ENCODE peak calls at places on chromosomes 12 and 14, in five cellular contexts. E is ovary, L is uterus, D is tibial nerve, I is body of pancreas. B is an unnamed sample.

GRCh38 chr14:67814826-67815225 is 1.6 kb downstream of the ZFYVE26 start:
- DNase-seq in E (no peak), L (no peak), D (no peak), I (no peak), B (no peak)

GRCh38 chr12:82817368-82817767 is 130.7 kb downstream of the TMTC2 start:
- DNase-seq in E (no peak), L (no peak), D (no peak), I (no peak), B (no peak)

GRCh38 chr12:4701383-4701782 is 18.8 kb upstream of the GALNT8 start:
- DNase-seq in E (no peak), L (peak; percentile 76), D (no peak), I (no peak), B (no peak)

GRCh38 chr14:24780278-24780677 is 146.3 kb upstream of the GZMB start:
- DNase-seq in E (no peak), L (no peak), D (no peak), I (no peak), B (no peak)

GRCh38 chr14:22981090-22982012 is 1.0 kb downstream of the AJUBA start:
- DNase-seq in E (peak; percentile 55), L (no peak), D (no peak), I (peak; percentile 27), B (no peak)

GRCh38 chr12:47318963-47319362 is 239.2 kb upstream of the AMIGO2 start:
- DNase-seq in E (no peak), L (no peak), D (no peak), I (no peak), B (no peak)

GRCh38 chr12:100499416-100499815 is 25.8 kb downstream of the NR1H4 start:
- DNase-seq in E (no peak), L (no peak), D (no peak), I (no peak), B (no peak)

GRCh38 chr12:38332814-38333213 is 16.2 kb downstream of the ALG10B start:
- DNase-seq in E (no peak), L (no peak), D (no peak), I (no peak), B (no peak)

GRCh38 chr14:104895207-104895785 is 29.4 kb upstream of the PLD4 start:
- DNase-seq in E (peak; percentile 27), L (peak; percentile 18), D (no peak), I (peak; percentile 31), B (no peak)

GRCh38 chr12:84727964-84728363 is 184.6 kb downstream of the SLC6A15 start:
- DNase-seq in E (no peak), L (no peak), D (no peak), I (no peak), B (no peak)

GRCh38 chr14:61668267-61668666 is 27.0 kb upstream of the HIF1A start:
- DNase-seq in E (no peak), L (no peak), D (no peak), I (no peak), B (no peak)

GRCh38 chr12:109539508-109539907 is 33.8 kb downstream of the MMAB start:
- DNase-seq in E (no peak), L (no peak), D (no peak), I (no peak), B (no peak)

GRCh38 chr14:91582761-91583160 is 72.7 kb upstream of the PPP4R3A start:
- DNase-seq in E (no peak), L (no peak), D (no peak), I (no peak), B (no peak)

GRCh38 chr12:123671876-123672275 is 963 bp downstream of the TCTN2 start:
- DNase-seq in E (no peak), L (no peak), D (no peak), I (no peak), B (no peak)

GRCh38 chr12:30463636-30464035 is 232.0 kb downstream of the IPO8 start:
- DNase-seq in E (no peak), L (no peak), D (no peak), I (no peak), B (no peak)

GRCh38 chr12:30461011-30461670 is 234.5 kb downstream of the IPO8 start:
- DNase-seq in E (no peak), L (no peak), D (no peak), I (no peak), B (no peak)

GRCh38 chr12:30462249-30462648 is 233.4 kb downstream of the IPO8 start:
- DNase-seq in E (no peak), L (no peak), D (no peak), I (no peak), B (no peak)

GRCh38 chr12:30466093-30466492 is 229.6 kb downstream of the IPO8 start:
- DNase-seq in E (no peak), L (no peak), D (no peak), I (no peak), B (no peak)
- H3K4me1 ChIP-seq in E (no peaks in the 10 kb centered on the region), L (no peaks in the 10 kb centered on the region), D (no peaks in the 10 kb centered on the region), I (no peaks in the 10 kb centered on the region), B (no peaks in the 10 kb centered on the region)

DNA sequence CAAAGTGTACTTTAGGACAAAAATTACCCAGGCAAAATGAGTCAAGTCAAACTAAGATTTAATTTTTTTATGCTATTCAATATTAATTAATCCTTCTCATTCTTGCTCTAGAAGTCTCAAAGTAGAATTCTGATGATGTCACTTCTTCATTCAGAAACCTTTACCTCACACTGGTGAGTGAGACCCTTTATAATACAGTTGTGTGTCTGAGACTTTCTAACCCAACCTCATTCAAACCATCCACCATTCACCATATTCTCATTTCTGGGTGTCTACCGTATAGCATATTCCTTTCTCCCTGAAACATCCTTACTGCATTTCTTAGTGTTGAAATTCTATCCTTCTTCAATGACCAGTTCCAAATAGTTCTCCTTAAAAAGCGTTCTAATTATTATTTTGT is 40.8 kb upstream of the CFL2 start:
- DNase-seq in E (no peak), L (no peak), D (no peak), I (no peak), B (no peak)
- H3K36me3 ChIP-seq in E (no peaks in the 10 kb centered on the region), L (no peaks in the 10 kb centered on the region), D (peaks cover 60% of the 10 kb centered on the region), I (peaks cover 12% of the 10 kb centered on the region), B (no peaks in the 10 kb centered on the region)

DNA sequence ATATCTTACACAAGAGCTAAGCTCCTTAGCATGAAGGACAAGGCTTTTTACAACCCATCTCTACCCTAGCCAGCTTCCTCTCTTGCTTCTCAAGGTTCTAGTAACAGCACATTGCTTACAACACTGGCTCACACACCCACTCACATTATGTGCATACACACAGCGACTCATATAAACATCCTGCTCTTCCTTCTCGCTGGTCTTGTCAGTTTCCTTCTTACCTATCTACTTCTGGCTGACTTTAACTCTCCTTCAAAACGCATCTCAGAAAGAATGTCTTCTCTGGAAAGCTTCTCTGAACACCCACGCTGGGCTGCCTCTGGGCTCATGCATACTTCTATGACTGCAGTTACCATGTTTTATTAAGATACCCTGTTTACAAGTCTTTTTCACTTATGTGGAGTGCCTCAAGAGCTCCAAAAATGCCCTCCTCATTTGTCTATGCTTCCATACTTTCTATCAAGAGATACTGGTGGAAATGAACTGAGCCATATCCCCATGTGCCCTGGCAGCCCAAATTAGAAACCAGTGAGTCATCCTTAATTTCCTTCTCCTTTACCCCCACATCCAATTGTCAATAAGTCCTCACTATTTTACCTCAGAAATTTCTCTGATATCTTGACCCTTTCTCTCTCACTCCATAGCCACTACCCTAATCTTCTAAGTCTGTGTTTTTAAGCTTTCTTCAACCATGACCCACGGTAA is 126.9 kb upstream of the KRAS start:
- DNase-seq in E (no peak), L (no peak), D (no peak), I (no peak), B (no peak)
- TF ChIP-seq POLR2A in E (no peak), L (no peak), D (no peak), I (no peak), B (no peak)

GRCh38 chr12:113058553-113058952 is 2.0 kb downstream of the DTX1 start:
- DNase-seq in E (no peak), L (no peak), D (no peak), I (no peak), B (no peak)

GRCh38 chr12:113057565-113058485 is 1.3 kb downstream of the DTX1 start:
- DNase-seq in E (no peak), L (no peak), D (no peak), I (no peak), B (no peak)

GRCh38 chr12:113060336-113060960 is 3.9 kb downstream of the DTX1 start:
- DNase-seq in E (no peak), L (no peak), D (no peak), I (no peak), B (no peak)

GRCh38 chr12:113061061-113061694 is 4.6 kb downstream of the DTX1 start:
- DNase-seq in E (no peak), L (no peak), D (no peak), I (no peak), B (no peak)

DNA sequence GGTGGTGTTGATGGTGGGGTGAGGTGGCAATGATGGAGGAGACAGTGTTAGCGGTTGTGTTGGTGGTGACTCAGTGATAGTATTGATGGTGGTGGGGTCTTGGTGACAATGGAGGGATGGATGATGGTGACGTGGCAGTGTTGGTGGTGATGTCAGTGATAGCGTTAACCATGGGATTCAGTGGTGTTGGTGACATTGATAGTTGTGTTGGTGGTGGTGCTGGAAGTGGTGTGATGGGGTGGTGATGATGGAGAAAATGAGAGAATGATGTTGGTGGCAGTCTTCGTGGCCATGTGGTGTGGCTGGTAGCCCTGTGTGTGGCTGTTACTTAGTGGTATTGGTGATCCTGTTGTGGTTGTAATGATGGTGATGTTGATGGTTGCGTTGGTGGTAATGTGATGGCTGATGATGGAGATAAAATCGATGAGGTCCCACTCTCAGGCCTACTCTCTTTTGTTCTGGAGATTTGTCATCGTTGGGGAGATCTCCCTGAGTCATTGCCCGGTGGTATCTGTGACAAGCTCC is 2.6 kb downstream of the DTX1 start:
- DNase-seq in E (no peak), L (no peak), D (no peak), I (no peak), B (no peak)
- H3K4me1 ChIP-seq in E (peaks cover 2% of the 10 kb centered on the region), L (no peaks in the 10 kb centered on the region), D (peaks cover 24% of the 10 kb centered on the region), I (peaks cover 19% of the 10 kb centered on the region), B (peaks cover 31% of the 10 kb centered on the region)

GRCh38 chr14:49653508-49653907 is 18.5 kb upstream of the DNAAF2 start:
- DNase-seq in E (no peak), L (no peak), D (no peak), I (no peak), B (no peak)
- H3K36me3 ChIP-seq in E (no peaks in the 10 kb centered on the region), L (no peaks in the 10 kb centered on the region), D (no peaks in the 10 kb centered on the region), I (no peaks in the 10 kb centered on the region), B (no peaks in the 10 kb centered on the region)

GRCh38 chr14:100764716-100765115 is 38.0 kb downstream of the DLK1 start:
- DNase-seq in E (no peak), L (no peak), D (no peak), I (no peak), B (no peak)

GRCh38 chr14:100761481-100761880 is 34.8 kb downstream of the DLK1 start:
- DNase-seq in E (no peak), L (no peak), D (no peak), I (no peak), B (no peak)

GRCh38 chr14:100762901-100763300 is 36.2 kb downstream of the DLK1 start:
- DNase-seq in E (no peak), L (no peak), D (no peak), I (no peak), B (no peak)

GRCh38 chr14:100765296-100765695 is 38.6 kb downstream of the DLK1 start:
- DNase-seq in E (no peak), L (no peak), D (no peak), I (no peak), B (no peak)

DNA sequence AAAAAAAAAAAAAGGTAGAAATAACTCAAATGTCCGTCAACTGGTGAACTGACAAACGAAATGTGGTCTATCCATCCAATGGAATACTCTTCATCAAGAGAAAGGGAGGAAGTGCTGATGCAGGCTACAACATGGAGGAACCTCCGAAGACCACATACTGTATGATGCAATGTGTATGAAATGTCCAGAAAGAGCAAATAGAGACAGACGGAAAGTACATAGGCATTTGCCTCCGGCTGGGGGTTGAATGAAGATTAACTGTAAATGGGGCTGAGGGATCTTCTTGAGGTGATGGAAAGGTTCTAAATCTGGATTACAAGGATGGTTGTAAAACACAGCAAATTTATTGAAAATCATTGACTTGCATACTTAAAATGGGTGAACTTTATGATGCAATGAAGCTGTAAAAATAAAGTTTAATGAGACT is 35.4 kb downstream of the DLK1 start:
- DNase-seq in E (no peak), L (no peak), D (no peak), I (no peak), B (no peak)
- TF ChIP-seq POLR2A in E (no peak), L (no peak), D (no peak), I (no peak), B (no peak)